ENCODE peak calls at places on chromosomes 12 and 14, in five cellular contexts. V, T, U, G and I are unnamed samples.

GRCh38 chr12:50081096-50081808 is 3.9 kb upstream of the SMARCD1 start:
- DNase-seq in V (no peak), T (no peak), U (no peak), G (no peak), I (no peak)

GRCh38 chr12:119006749-119007148 is 25.4 kb downstream of the SRRM4 start:
- DNase-seq in V (no peak), T (no peak), U (no peak), G (no peak), I (no peak)

GRCh38 chr12:4251228-4251891 is 22.2 kb upstream of the CCND2 start:
- DNase-seq in V (no peak), T (no peak), U (no peak), G (no peak), I (no peak)

GRCh38 chr14:64806202-64806861 is 73.4 kb downstream of the SPTB start:
- DNase-seq in V (peak; percentile 76), T (peak; percentile 46), U (peak; percentile 11), G (no peak), I (peak; percentile 59)

GRCh38 chr12:12398026-12398859 is 41.4 kb downstream of the BORCS5 start:
- DNase-seq in V (peak; percentile 99), T (peak; percentile 67), U (no peak), G (peak; percentile 73), I (peak; percentile 98)

GRCh38 chr12:98262886-98263285 is 252.5 kb upstream of the TMPO start:
- DNase-seq in V (no peak), T (peak; percentile 14), U (no peak), G (no peak), I (no peak)

GRCh38 chr14:21100931-21101330 is at the start of gene TMEM253:
- DNase-seq in V (no peak), T (no peak), U (no peak), G (no peak), I (no peak)

GRCh38 chr12:57173089-57173488 is 25.7 kb upstream of the LRP1-AS start:
- DNase-seq in V (no peak), T (no peak), U (no peak), G (peak; percentile 47), I (peak; percentile 24)

GRCh38 chr14:58978336-58978735 is 210.1 kb upstream of the DAAM1 start:
- DNase-seq in V (no peak), T (no peak), U (no peak), G (peak; percentile 41), I (peak; percentile 75)

GRCh38 chr12:26135010-26135420 is 10.2 kb upstream of the BHLHE41 start:
- DNase-seq in V (peak; percentile 10), T (peak; percentile 68), U (no peak), G (peak; percentile 46), I (peak; percentile 52)

GRCh38 chr12:22018860-22019259 is 27.2 kb upstream of the CMAS start:
- DNase-seq in V (peak; percentile 30), T (no peak), U (no peak), G (no peak), I (peak; percentile 14)

GRCh38 chr12:116717466-116718457 is 20.1 kb downstream of the SPRING1 start:
- DNase-seq in V (peak; percentile 76), T (no peak), U (no peak), G (peak; percentile 51), I (peak; percentile 82)
- TF ChIP-seq CTCF in V (no peak), T (no peak), U (no peak), G (no peak), I (no peak)

GRCh38 chr12:110339184-110339952 is 58.3 kb downstream of the ATP2A2 start:
- DNase-seq in V (no peak), T (no peak), U (peak; percentile 63), G (no peak), I (no peak)
- TF ChIP-seq CTCF in V (no peak), T (no peak), U (no peak), G (no peak), I (no peak)

GRCh38 chr14:57268161-57269067 is at the start of the genes AP5M1 and EXOC5:
- DNase-seq in V (peak; percentile 86), T (peak; percentile 72), U (peak; percentile 85), G (peak; percentile 87), I (peak; percentile 93)
- TF ChIP-seq CTCF in V (no peak), T (no peak), U (no peak), G (no peak), I (no peak)

DNA sequence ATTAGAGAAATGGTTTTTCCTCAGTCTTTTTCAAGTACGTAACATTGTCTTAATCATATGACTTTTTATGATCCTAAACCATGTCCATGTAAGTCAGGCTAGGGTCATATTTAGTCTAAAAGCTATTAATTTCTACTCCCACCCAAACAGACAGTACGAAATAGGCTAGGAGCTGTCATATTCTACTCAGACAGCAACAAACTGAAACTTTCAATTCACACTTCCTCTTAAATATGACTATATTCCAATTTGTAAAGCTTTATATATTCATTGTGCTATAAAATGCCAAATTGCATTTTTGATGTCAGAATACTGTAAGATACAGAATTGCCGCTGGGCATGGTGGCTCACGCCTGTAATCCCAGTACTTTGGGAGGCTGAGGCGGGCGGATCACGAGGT is 3.5 kb downstream of the NUP37 start:
- DNase-seq in V (no peak), T (no peak), U (no peak), G (no peak), I (no peak)
- TF ChIP-seq CTCF in V (no peak), T (no peak), U (no peak), G (no peak), I (no peak)

GRCh38 chr14:68951051-68951797 is 27.9 kb downstream of the ACTN1 start:
- DNase-seq in V (peak; percentile 99), T (peak; percentile 70), U (no peak), G (peak; percentile 88), I (peak; percentile 96)
- TF ChIP-seq CTCF in V (no peak), T (no peak), U (no peak), G (no peak), I (no peak)

DNA sequence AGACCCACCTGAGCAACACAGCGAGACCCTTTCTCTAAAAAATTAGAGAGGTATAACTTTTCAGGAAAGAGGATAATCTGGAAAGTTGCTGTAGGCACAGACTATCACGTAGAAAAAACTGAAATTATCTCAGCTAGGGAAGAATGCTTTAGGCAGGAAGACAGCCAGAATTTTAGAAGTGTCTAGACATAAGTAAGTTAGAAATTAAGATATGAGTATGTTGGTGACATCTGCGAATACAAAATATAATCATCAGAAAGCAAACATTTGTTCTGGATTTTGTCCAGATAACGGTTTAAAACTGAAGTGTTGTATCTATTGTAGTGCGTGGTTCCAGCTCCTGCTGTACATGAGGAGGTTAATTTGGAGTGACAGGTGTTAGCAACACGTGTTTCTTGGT is 123.2 kb downstream of the FBXL14 start:
- DNase-seq in V (no peak), T (no peak), U (no peak), G (no peak), I (no peak)
- TF ChIP-seq CTCF in V (no peak), T (no peak), U (no peak), G (no peak), I (no peak)

DNA sequence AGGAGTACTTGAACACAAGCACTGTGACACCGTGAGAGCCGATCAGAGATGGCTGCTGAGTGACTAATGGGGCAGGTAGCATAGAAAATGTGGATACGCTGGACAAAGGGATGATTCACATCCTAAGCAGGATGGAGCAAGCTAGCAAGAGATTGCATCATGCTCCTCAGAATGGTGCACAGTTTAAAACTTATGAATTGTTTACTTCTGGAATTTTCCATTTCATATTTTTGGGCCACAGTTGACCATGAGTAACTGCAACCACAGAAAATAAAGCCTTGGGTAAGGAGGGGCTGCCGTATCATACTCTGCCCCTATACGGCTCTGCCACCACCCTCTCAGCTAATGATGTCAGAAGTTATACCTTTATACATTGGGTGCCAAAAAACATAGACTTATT is 23.3 kb upstream of the MARK3 start:
- DNase-seq in V (peak; percentile 98), T (peak; percentile 47), U (no peak), G (no peak), I (peak; percentile 96)
- TF ChIP-seq CTCF in V (no peak), T (no peak), U (no peak), G (no peak), I (no peak)

GRCh38 chr12:53484686-53485567 is 14.3 kb downstream of the MAP3K12 start:
- DNase-seq in V (no peak), T (no peak), U (no peak), G (no peak), I (no peak)

GRCh38 chr12:53485955-53486729 is 13.1 kb downstream of the MAP3K12 start:
- DNase-seq in V (no peak), T (no peak), U (no peak), G (no peak), I (no peak)

GRCh38 chr12:53489242-53489915 is 9.9 kb downstream of the MAP3K12 start:
- DNase-seq in V (no peak), T (no peak), U (no peak), G (no peak), I (no peak)

GRCh38 chr12:53483979-53484377 is 15.3 kb downstream of the MAP3K12 start:
- DNase-seq in V (no peak), T (no peak), U (no peak), G (no peak), I (no peak)

GRCh38 chr12:53486730-53487487 is 12.3 kb downstream of the MAP3K12 start:
- DNase-seq in V (no peak), T (no peak), U (no peak), G (no peak), I (no peak)
- TF ChIP-seq CTCF in V (no peak), T (no peak), U (no peak), G (no peak), I (no peak)